ENCODE peak calls at places on chromosomes 3 and 15, in six cellular contexts. Z is CD4-positive, alpha-beta memory T cell; P is dorsolateral prefrontal cortex; H is pancreas; U is Peyer's patch; M is PC-9. B is an unnamed sample.

GRCh38 chr3:170372190-170372879 is 14.8 kb downstream of the SKIL start:
- DNase-seq in U (no peak), M (no peak), H (no peak), P (no peak), Z (no peak), B (no peak)

GRCh38 chr15:40764766-40765136 is 883 bp downstream of the GCHFR start:
- DNase-seq in P (no peak), H (no peak), M (no peak), U (no peak), Z (no peak), B (no peak)

GRCh38 chr3:150370129-150370602 is 37.9 kb upstream of the TSC22D2 start:
- DNase-seq in P (no peak), M (peak; percentile 96), U (no peak), Z (no peak), H (no peak), B (no peak)

GRCh38 chr15:61621146-61621545 is 392.0 kb upstream of the RORA start:
- DNase-seq in P (no peak), H (no peak), M (no peak), U (no peak), Z (no peak), B (peak; percentile 7)

GRCh38 chr3:194397757-194398312 is 1.2 kb downstream of the GP5 start:
- DNase-seq in H (no peak), Z (peak; percentile 23), P (no peak), M (no peak), U (no peak), B (no peak)

GRCh38 chr3:127779747-127780146 is 42.6 kb downstream of the MGLL start:
- DNase-seq in P (no peak), H (no peak), U (no peak), M (peak; percentile 80), Z (no peak), B (peak; percentile 66)

GRCh38 chr15:101014276-101014675 is 95.1 kb downstream of the LRRK1 start:
- DNase-seq in M (no peak), P (no peak), Z (no peak), H (no peak), U (no peak), B (no peak)

GRCh38 chr15:83287541-83288027 is 3.1 kb upstream of the BNC1 start:
- DNase-seq in M (peak; percentile 86), U (no peak), H (no peak), P (no peak), Z (no peak), B (no peak)

GRCh38 chr3:64945171-64945684 is 257.4 kb upstream of the ADAMTS9 start:
- DNase-seq in U (no peak), Z (no peak), P (no peak), M (no peak), H (no peak), B (no peak)

DNA sequence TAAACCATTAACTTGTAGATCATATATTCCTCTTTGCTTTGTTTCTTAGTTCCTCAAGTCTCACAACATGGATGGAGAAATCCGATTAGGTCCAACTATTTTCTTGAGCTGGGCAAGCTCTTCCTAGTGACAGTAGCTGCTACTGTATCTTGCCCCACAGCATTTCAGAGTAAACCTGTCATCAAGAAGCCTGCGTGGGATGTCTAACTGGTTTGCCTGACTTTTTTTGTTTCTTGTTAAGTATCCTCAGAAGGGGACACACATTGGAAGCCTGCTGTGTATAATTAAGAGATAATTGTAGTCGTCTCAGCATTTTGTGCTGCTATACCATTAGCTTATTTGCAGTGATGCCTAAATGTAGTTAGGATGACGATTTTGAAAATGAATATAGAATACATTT is 29.3 kb upstream of the STT3B start:
- DNase-seq in U (no peak), M (no peak), Z (no peak), P (no peak), H (no peak), B (no peak)
- H3K27me3 ChIP-seq in U (no peaks in the 10 kb centered on the region), M (no peaks in the 10 kb centered on the region), Z (no peaks in the 10 kb centered on the region), P (no peaks in the 10 kb centered on the region), H (no peaks in the 10 kb centered on the region), B (no peaks in the 10 kb centered on the region)

GRCh38 chr3:153679711-153680110 is 441.5 kb upstream of the ARHGEF26 start:
- DNase-seq in U (no peak), P (no peak), H (no peak), Z (no peak), M (no peak), B (no peak)

GRCh38 chr3:153681057-153681456 is 440.1 kb upstream of the ARHGEF26 start:
- DNase-seq in H (no peak), M (no peak), P (no peak), Z (no peak), U (no peak), B (no peak)

DNA sequence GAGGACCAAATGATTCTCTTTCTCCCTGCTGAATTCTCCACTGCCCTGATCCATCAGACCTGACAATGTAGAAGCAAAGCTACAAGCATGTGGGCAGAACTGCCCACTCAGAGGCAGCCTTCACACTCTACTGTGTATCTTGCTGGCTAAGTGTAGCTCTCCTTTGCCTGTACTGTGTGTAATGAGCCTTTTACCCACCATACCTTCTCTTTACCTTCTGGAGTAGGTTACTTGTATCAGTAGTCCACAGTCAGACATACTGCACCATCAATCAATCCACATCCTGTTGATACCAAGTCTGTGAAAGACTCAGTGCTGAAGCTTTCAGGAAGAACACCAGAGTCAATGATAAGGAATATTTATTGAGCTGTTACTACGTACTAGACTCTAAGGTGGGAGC is 440.7 kb upstream of the ARHGEF26 start:
- DNase-seq in U (no peak), H (no peak), M (no peak), Z (peak; percentile 16), P (no peak), B (no peak)
- H3K27me3 ChIP-seq in U (no peaks in the 10 kb centered on the region), H (no peaks in the 10 kb centered on the region), M (no peaks in the 10 kb centered on the region), Z (no peaks in the 10 kb centered on the region), P (no peaks in the 10 kb centered on the region), B (no peaks in the 10 kb centered on the region)

GRCh38 chr3:147411235-147411607 is 2.1 kb downstream of the ZIC1 start:
- DNase-seq in M (no peak), U (no peak), H (no peak), Z (no peak), P (no peak), B (no peak)

GRCh38 chr3:147411777-147412176 is 2.6 kb downstream of the ZIC1 start:
- DNase-seq in M (no peak), Z (no peak), H (no peak), U (no peak), P (no peak), B (no peak)

GRCh38 chr3:147412917-147413711 is 3.9 kb downstream of the ZIC1 start:
- DNase-seq in Z (no peak), U (no peak), P (no peak), M (no peak), H (no peak), B (no peak)

GRCh38 chr3:147413712-147414325 is 4.7 kb downstream of the ZIC1 start:
- DNase-seq in H (no peak), U (no peak), M (no peak), P (no peak), Z (no peak), B (no peak)

DNA sequence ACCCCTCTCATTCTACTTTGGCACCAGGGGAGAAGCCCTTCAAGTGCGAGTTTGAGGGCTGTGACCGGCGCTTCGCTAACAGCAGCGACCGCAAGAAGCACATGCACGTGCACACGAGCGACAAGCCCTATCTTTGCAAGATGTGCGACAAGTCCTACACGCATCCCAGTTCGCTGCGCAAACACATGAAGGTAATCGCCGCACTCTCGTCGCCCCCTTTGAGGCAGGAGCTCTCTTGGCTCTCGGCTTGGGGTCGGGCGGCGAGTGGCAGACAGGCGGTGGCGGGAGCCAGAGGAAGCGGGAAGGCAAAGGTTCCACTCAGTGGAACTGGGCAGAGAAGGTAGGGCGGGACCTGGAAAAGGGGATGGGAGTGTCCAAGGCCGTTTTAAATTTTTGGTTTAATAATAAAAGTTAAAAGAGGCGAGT is 3.3 kb downstream of the ZIC1 start:
- DNase-seq in M (no peak), H (no peak), Z (no peak), U (no peak), P (no peak), B (no peak)
- H3K27me3 ChIP-seq in M (no peaks in the 10 kb centered on the region), H (peaks cover 20% of the 10 kb centered on the region), Z (peaks cover 30% of the 10 kb centered on the region), U (peaks cover 61% of the 10 kb centered on the region), P (peaks cover 23% of the 10 kb centered on the region), B (peaks cover 59% of the 10 kb centered on the region)

GRCh38 chr3:74121761-74122160 is 492.7 kb downstream of the CNTN3 start:
- DNase-seq in Z (no peak), P (no peak), H (no peak), U (no peak), M (no peak), B (no peak)

GRCh38 chr3:74127261-74127660 is 487.2 kb downstream of the CNTN3 start:
- DNase-seq in M (no peak), Z (no peak), H (no peak), P (no peak), U (no peak), B (no peak)

GRCh38 chr3:74119221-74119620 is 494.5 kb upstream of the PDZRN3 start:
- DNase-seq in H (no peak), P (no peak), Z (no peak), M (no peak), U (no peak), B (no peak)

GRCh38 chr3:74124716-74125115 is 489.7 kb downstream of the CNTN3 start:
- DNase-seq in P (no peak), H (no peak), U (no peak), Z (no peak), M (no peak), B (no peak)

GRCh38 chr3:74122281-74122680 is 492.2 kb downstream of the CNTN3 start:
- DNase-seq in Z (no peak), H (no peak), M (no peak), P (no peak), U (no peak), B (no peak)
- H3K27me3 ChIP-seq in Z (no peaks in the 10 kb centered on the region), H (no peaks in the 10 kb centered on the region), M (no peaks in the 10 kb centered on the region), P (no peaks in the 10 kb centered on the region), U (no peaks in the 10 kb centered on the region), B (no peaks in the 10 kb centered on the region)

DNA sequence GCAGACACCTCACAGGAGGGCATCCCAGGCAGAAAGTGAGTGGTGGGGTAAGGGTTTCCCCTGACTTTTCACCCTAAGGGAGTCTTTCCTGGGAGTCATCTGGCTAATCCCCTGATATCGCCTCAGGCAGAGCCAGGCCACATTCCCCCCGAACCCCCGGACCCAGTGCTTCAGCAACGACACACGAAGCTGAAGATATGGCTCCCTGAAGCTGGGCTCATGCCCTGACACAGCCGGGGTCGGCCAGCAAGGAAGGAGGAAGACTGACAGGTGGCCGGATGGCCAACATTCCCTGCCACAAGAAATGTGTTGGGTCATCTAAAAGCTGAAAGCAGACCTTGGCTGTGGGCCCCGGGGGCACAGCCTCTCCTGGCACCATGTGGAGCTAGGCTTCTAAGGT is 14.4 kb downstream of the CHST13 start:
- DNase-seq in P (peak; percentile 16), M (no peak), Z (no peak), H (peak; percentile 5), U (no peak), B (no peak)
- H3K27me3 ChIP-seq in P (no peaks in the 10 kb centered on the region), M (peaks cover 54% of the 10 kb centered on the region), Z (no peaks in the 10 kb centered on the region), H (no peaks in the 10 kb centered on the region), U (no peaks in the 10 kb centered on the region), B (no peaks in the 10 kb centered on the region)

DNA sequence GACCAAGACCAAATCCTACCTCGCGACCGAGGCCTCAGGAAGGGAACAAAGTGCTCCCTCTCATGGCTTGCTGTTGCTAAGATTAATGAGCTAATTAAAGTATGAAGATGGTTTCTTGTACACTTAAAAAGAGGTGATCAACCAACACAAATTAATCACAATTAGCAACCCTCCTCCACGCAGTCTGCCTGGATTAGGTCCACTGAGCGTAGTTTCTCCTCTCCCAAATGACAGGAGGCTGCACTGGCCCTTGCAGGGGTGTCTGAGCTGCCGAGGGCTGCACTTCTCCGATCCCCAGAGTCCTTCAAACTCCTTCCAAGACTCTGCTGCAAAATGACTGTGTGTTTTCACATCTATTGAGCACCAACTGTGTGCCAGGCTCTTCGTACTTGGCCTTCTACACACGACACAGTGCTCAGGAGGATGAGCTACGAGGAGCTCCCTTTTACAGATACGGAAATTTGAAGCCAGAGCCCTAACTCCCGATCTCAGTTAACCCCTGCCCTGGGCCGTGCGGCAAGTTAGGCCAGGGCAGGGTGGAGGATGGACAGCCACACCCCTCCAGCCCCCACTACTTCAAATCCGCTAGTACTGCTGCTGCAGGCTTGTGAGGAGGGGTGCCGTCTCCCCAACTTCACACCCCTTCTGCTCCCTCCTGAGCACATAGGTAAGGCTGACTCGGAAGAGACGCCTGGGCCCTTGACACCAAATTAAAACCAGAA is 101.0 kb upstream of the LINGO1 start:
- DNase-seq in U (no peak), P (no peak), H (no peak), M (no peak), Z (no peak), B (no peak)
- H3K27me3 ChIP-seq in U (no peaks in the 10 kb centered on the region), P (no peaks in the 10 kb centered on the region), H (no peaks in the 10 kb centered on the region), M (peaks cover 100% of the 10 kb centered on the region), Z (no peaks in the 10 kb centered on the region), B (peaks cover 2% of the 10 kb centered on the region)